ENCODE peak calls at places on chromosomes 7 and 10, in seven cellular contexts. One of them, this sample, is unnamed.

GRCh38 chr10:76428541-76429330 is 997.3 kb downstream of the LRMDA start:
- DNase-seq in ovary: no peak
- DNase-seq in WERI-Rb-1: no peak
- DNase-seq in colonic mucosa: no peak
- DNase-seq in prostate gland: no peak
- DNase-seq in brain microvascular endothelial cell: peak
- DNase-seq in mammary epithelial cell: peak
- DNase-seq in this sample: peak

GRCh38 chr10:44278669-44279337 is 106.1 kb downstream of the CXCL12 start:
- DNase-seq in colonic mucosa: no peak
- DNase-seq in mammary epithelial cell: no peak
- DNase-seq in WERI-Rb-1: no peak
- DNase-seq in brain microvascular endothelial cell: no peak
- DNase-seq in ovary: no peak
- DNase-seq in prostate gland: no peak
- DNase-seq in this sample: peak

GRCh38 chr7:981793-982510 is 1.0 kb upstream of the CYP2W1 start:
- DNase-seq in prostate gland: peak
- DNase-seq in WERI-Rb-1: peak
- DNase-seq in ovary: no peak
- DNase-seq in colonic mucosa: peak
- DNase-seq in brain microvascular endothelial cell: no peak
- DNase-seq in mammary epithelial cell: no peak
- DNase-seq in this sample: no peak

GRCh38 chr10:5927306-5927705 is 37.3 kb downstream of the FBH1 start:
- DNase-seq in colonic mucosa: no peak
- DNase-seq in brain microvascular endothelial cell: no peak
- DNase-seq in ovary: no peak
- DNase-seq in WERI-Rb-1: no peak
- DNase-seq in mammary epithelial cell: no peak
- DNase-seq in prostate gland: no peak
- DNase-seq in this sample: peak

GRCh38 chr10:86300931-86301330 is 65.7 kb downstream of the GRID1 start:
- DNase-seq in ovary: no peak
- DNase-seq in colonic mucosa: no peak
- DNase-seq in brain microvascular endothelial cell: no peak
- DNase-seq in mammary epithelial cell: no peak
- DNase-seq in prostate gland: no peak
- DNase-seq in WERI-Rb-1: peak
- DNase-seq in this sample: no peak

GRCh38 chr10:124705021-124705740 is 39.0 kb downstream of the FAM53B start:
- DNase-seq in brain microvascular endothelial cell: peak
- DNase-seq in colonic mucosa: no peak
- DNase-seq in prostate gland: no peak
- DNase-seq in mammary epithelial cell: no peak
- DNase-seq in ovary: no peak
- DNase-seq in WERI-Rb-1: no peak
- DNase-seq in this sample: no peak

GRCh38 chr7:31934551-31934950 is 135.7 kb downstream of the PDE1C start:
- DNase-seq in WERI-Rb-1: no peak
- DNase-seq in mammary epithelial cell: no peak
- DNase-seq in colonic mucosa: no peak
- DNase-seq in brain microvascular endothelial cell: no peak
- DNase-seq in prostate gland: no peak
- DNase-seq in ovary: no peak
- DNase-seq in this sample: no peak

GRCh38 chr7:11130012-11130411 is 156.3 kb downstream of the PHF14 start:
- DNase-seq in ovary: no peak
- DNase-seq in mammary epithelial cell: no peak
- DNase-seq in prostate gland: no peak
- DNase-seq in colonic mucosa: no peak
- DNase-seq in WERI-Rb-1: no peak
- DNase-seq in brain microvascular endothelial cell: peak
- DNase-seq in this sample: peak

GRCh38 chr7:66729274-66729673 is 11.3 kb upstream of the RABGEF1 start:
- DNase-seq in brain microvascular endothelial cell: no peak
- DNase-seq in ovary: no peak
- DNase-seq in WERI-Rb-1: no peak
- DNase-seq in colonic mucosa: no peak
- DNase-seq in mammary epithelial cell: no peak
- DNase-seq in prostate gland: no peak
- DNase-seq in this sample: no peak

GRCh38 chr7:36535866-36536664 is 146.4 kb downstream of the ANLN start:
- DNase-seq in ovary: no peak
- DNase-seq in WERI-Rb-1: no peak
- DNase-seq in brain microvascular endothelial cell: no peak
- DNase-seq in mammary epithelial cell: peak
- DNase-seq in prostate gland: no peak
- DNase-seq in colonic mucosa: no peak
- DNase-seq in this sample: peak

GRCh38 chr7:29987083-29987482 is 2.5 kb downstream of the SCRN1 start:
- DNase-seq in mammary epithelial cell: no peak
- DNase-seq in prostate gland: no peak
- DNase-seq in brain microvascular endothelial cell: no peak
- DNase-seq in ovary: no peak
- DNase-seq in colonic mucosa: no peak
- DNase-seq in WERI-Rb-1: no peak
- DNase-seq in this sample: no peak

GRCh38 chr7:130432886-130433285 is 7.9 kb downstream of the CEP41 start:
- DNase-seq in colonic mucosa: no peak
- DNase-seq in prostate gland: no peak
- DNase-seq in brain microvascular endothelial cell: peak
- DNase-seq in mammary epithelial cell: peak
- DNase-seq in WERI-Rb-1: no peak
- DNase-seq in ovary: no peak
- DNase-seq in this sample: peak

GRCh38 chr10:69801434-69802315 is at the start of gene COL13A1:
- DNase-seq in mammary epithelial cell: peak
- DNase-seq in prostate gland: peak
- DNase-seq in ovary: no peak
- DNase-seq in colonic mucosa: peak
- DNase-seq in WERI-Rb-1: peak
- DNase-seq in brain microvascular endothelial cell: peak
- DNase-seq in this sample: peak

GRCh38 chr7:76372984-76373833 is 14.4 kb upstream of the YWHAG start:
- DNase-seq in mammary epithelial cell: peak
- DNase-seq in prostate gland: no peak
- DNase-seq in brain microvascular endothelial cell: peak
- DNase-seq in ovary: no peak
- DNase-seq in colonic mucosa: no peak
- DNase-seq in WERI-Rb-1: no peak
- DNase-seq in this sample: peak

GRCh38 chr7:15213093-15213492 is 310.5 kb upstream of the DGKB start:
- DNase-seq in colonic mucosa: no peak
- DNase-seq in ovary: no peak
- DNase-seq in brain microvascular endothelial cell: no peak
- DNase-seq in WERI-Rb-1: no peak
- DNase-seq in mammary epithelial cell: no peak
- DNase-seq in prostate gland: no peak
- DNase-seq in this sample: no peak

GRCh38 chr10:96376483-96376882 is 17.7 kb upstream of the OPALIN start:
- DNase-seq in mammary epithelial cell: peak
- DNase-seq in brain microvascular endothelial cell: no peak
- DNase-seq in WERI-Rb-1: no peak
- DNase-seq in ovary: no peak
- DNase-seq in colonic mucosa: no peak
- DNase-seq in prostate gland: no peak
- DNase-seq in this sample: no peak

GRCh38 chr7:69677905-69678793 is 79.9 kb downstream of the AUTS2 start:
- DNase-seq in WERI-Rb-1: no peak
- DNase-seq in ovary: no peak
- DNase-seq in prostate gland: peak
- DNase-seq in brain microvascular endothelial cell: no peak
- DNase-seq in colonic mucosa: no peak
- DNase-seq in mammary epithelial cell: no peak
- DNase-seq in this sample: no peak

GRCh38 chr10:13615650-13616049 is 28.9 kb downstream of the PRPF18 start:
- DNase-seq in ovary: no peak
- DNase-seq in brain microvascular endothelial cell: no peak
- DNase-seq in mammary epithelial cell: no peak
- DNase-seq in WERI-Rb-1: no peak
- DNase-seq in prostate gland: no peak
- DNase-seq in colonic mucosa: no peak
- DNase-seq in this sample: peak

GRCh38 chr10:61844116-61844515 is 57.4 kb upstream of the ARID5B start:
- DNase-seq in prostate gland: no peak
- DNase-seq in WERI-Rb-1: no peak
- DNase-seq in colonic mucosa: no peak
- DNase-seq in brain microvascular endothelial cell: no peak
- DNase-seq in ovary: no peak
- DNase-seq in mammary epithelial cell: no peak
- DNase-seq in this sample: no peak

GRCh38 chr7:108529341-108529740 is 3.4 kb upstream of the PNPLA8 start:
- DNase-seq in prostate gland: no peak
- DNase-seq in WERI-Rb-1: no peak
- DNase-seq in mammary epithelial cell: no peak
- DNase-seq in brain microvascular endothelial cell: no peak
- DNase-seq in ovary: no peak
- DNase-seq in colonic mucosa: no peak
- DNase-seq in this sample: no peak

GRCh38 chr7:108533712-108534111 is 7.8 kb upstream of the PNPLA8 start:
- DNase-seq in colonic mucosa: no peak
- DNase-seq in mammary epithelial cell: no peak
- DNase-seq in prostate gland: no peak
- DNase-seq in brain microvascular endothelial cell: no peak
- DNase-seq in WERI-Rb-1: no peak
- DNase-seq in ovary: no peak
- DNase-seq in this sample: no peak

GRCh38 chr7:108535744-108536143 is 9.8 kb upstream of the PNPLA8 start:
- DNase-seq in prostate gland: no peak
- DNase-seq in mammary epithelial cell: no peak
- DNase-seq in colonic mucosa: no peak
- DNase-seq in brain microvascular endothelial cell: no peak
- DNase-seq in ovary: no peak
- DNase-seq in WERI-Rb-1: no peak
- DNase-seq in this sample: no peak

GRCh38 chr7:108537229-108537628 is 11.3 kb upstream of the PNPLA8 start:
- DNase-seq in brain microvascular endothelial cell: no peak
- DNase-seq in prostate gland: no peak
- DNase-seq in mammary epithelial cell: no peak
- DNase-seq in ovary: no peak
- DNase-seq in WERI-Rb-1: no peak
- DNase-seq in colonic mucosa: no peak
- DNase-seq in this sample: no peak

GRCh38 chr7:108535257-108535656 is 9.3 kb upstream of the PNPLA8 start:
- DNase-seq in WERI-Rb-1: no peak
- DNase-seq in mammary epithelial cell: no peak
- DNase-seq in prostate gland: no peak
- DNase-seq in colonic mucosa: no peak
- DNase-seq in ovary: no peak
- DNase-seq in brain microvascular endothelial cell: no peak
- DNase-seq in this sample: no peak
- H3K4me3 ChIP-seq in WERI-Rb-1: no peak
- H3K4me3 ChIP-seq in mammary epithelial cell: no peak
- H3K4me3 ChIP-seq in prostate gland: no peak
- H3K4me3 ChIP-seq in colonic mucosa: no peak
- H3K4me3 ChIP-seq in ovary: no peak
- H3K4me3 ChIP-seq in brain microvascular endothelial cell: no peak
- H3K4me3 ChIP-seq in this sample: no peak

DNA sequence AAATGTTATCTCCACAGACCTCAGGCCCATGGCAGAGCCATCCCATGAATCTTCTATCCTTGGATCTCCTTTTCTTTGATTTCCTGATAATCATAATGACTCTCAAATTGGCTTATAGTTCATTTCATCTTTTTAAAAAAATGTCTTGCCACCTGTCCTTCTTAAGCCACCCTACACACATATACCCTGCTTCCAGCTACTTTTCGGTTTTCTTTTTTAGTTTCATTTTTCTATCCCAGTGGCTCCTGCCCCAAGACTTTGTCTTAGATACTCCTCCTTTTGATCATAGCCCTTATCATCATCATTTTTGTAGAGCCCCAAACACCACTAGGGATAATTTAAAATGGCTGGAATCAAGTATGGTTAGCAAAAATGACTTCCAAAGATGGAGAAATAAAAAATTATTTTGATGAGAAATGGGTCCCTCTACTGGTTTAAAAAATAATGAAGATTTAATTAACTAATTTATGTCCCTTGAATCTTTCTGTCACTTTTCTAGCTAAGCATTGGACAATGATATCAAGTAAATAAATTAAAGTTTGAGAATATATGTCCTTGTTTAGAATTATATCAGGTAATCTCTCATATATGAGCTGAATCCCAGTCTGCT is 277.3 kb upstream of the SEMA3D start:
- DNase-seq in brain microvascular endothelial cell: no peak
- DNase-seq in WERI-Rb-1: no peak
- DNase-seq in mammary epithelial cell: no peak
- DNase-seq in colonic mucosa: no peak
- DNase-seq in prostate gland: no peak
- DNase-seq in ovary: no peak
- DNase-seq in this sample: no peak
- TF ChIP-seq CTCF in brain microvascular endothelial cell: no peak
- TF ChIP-seq CTCF in WERI-Rb-1: no peak
- TF ChIP-seq CTCF in mammary epithelial cell: peak
- TF ChIP-seq CTCF in colonic mucosa: no peak
- TF ChIP-seq CTCF in prostate gland: no peak
- TF ChIP-seq CTCF in ovary: no peak
- TF ChIP-seq CTCF in this sample: no peak

DNA sequence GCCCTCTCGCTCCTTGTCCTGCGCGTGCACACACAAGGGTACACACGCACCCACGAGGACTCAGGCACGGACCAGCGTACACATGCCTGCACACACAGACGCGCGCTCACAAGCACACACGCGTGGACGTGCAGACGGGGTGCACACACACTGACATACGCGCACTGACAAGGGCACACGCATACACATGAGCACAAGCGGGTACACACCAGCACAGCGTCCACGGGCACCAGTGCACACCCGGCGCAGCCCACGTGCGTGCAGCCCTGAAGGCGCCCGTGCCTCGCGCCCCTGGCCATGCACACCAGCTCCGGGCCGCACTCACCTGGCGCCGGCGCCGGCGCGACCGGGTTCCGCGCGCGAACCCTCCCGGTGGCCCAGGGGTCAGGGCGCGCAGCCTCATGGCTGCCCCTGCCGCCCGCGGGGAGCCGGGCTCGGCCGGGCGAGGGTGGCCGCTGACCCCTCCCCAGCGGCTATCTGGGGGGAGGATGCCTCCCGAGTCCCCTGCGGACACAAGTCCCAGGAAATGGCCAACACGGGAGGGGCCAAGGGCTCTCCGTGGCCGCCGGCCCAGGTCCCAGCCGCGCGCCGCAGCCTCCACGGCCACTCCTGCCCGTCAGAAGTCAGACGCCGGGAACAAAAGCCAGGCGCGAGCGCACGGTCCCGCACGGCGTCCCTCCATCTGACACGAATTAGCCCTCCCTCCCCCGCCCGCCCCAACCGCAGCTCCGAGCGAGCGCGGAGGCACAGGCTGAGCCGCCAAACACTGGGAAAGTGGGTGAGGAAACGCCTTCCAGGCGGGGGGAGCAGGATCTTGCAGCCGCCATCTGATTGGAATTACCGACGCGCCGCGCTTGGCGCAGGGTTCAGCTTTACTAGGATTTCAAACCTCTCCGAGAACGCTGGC is 45.0 kb downstream of the TNS3 start:
- DNase-seq in mammary epithelial cell: no peak
- DNase-seq in WERI-Rb-1: no peak
- DNase-seq in colonic mucosa: peak
- DNase-seq in ovary: peak
- DNase-seq in prostate gland: peak
- DNase-seq in brain microvascular endothelial cell: peak
- DNase-seq in this sample: peak
- H3K4me3 ChIP-seq in mammary epithelial cell: peak
- H3K4me3 ChIP-seq in WERI-Rb-1: no peak
- H3K4me3 ChIP-seq in colonic mucosa: peak
- H3K4me3 ChIP-seq in ovary: peak
- H3K4me3 ChIP-seq in prostate gland: peak
- H3K4me3 ChIP-seq in brain microvascular endothelial cell: peak
- H3K4me3 ChIP-seq in this sample: peak

GRCh38 chr7:42097756-42098155 is 139.3 kb downstream of the GLI3 start:
- DNase-seq in WERI-Rb-1: peak
- DNase-seq in brain microvascular endothelial cell: peak
- DNase-seq in ovary: no peak
- DNase-seq in mammary epithelial cell: peak
- DNase-seq in prostate gland: no peak
- DNase-seq in colonic mucosa: no peak
- DNase-seq in this sample: peak
- TF ChIP-seq CTCF in WERI-Rb-1: peak
- TF ChIP-seq CTCF in brain microvascular endothelial cell: peak
- TF ChIP-seq CTCF in ovary: no peak
- TF ChIP-seq CTCF in mammary epithelial cell: peak
- TF ChIP-seq CTCF in prostate gland: no peak
- TF ChIP-seq CTCF in colonic mucosa: no peak
- TF ChIP-seq CTCF in this sample: peak